ENCODE peak calls at places on chromosomes 4 and X, in six cellular contexts. Q, M, R, U, I and Z are unnamed samples.

GRCh38 chrX:68750316-68750715 is 78.5 kb upstream of the EFNB1 start:
- DNase-seq in Q (no peak), M (no peak), R (no peak), U (no peak), I (no peak), Z (no peak)

GRCh38 chr4:156168288-156168687 is 214.6 kb upstream of the CTSO start:
- DNase-seq in Q (no peak), M (no peak), R (no peak), U (no peak), I (no peak), Z (no peak)

GRCh38 chr4:110668463-110669245 is 45.8 kb upstream of the PITX2 start:
- DNase-seq in Q (no peak), M (no peak), R (no peak), U (no peak), I (no peak), Z (no peak)

GRCh38 chr4:61533140-61533539 is 333.0 kb downstream of the ADGRL3 start:
- DNase-seq in Q (no peak), M (no peak), R (no peak), U (no peak), I (no peak), Z (no peak)

GRCh38 chrX:129836827-129837226 is 6.9 kb downstream of the ZDHHC9 start:
- DNase-seq in Q (no peak), M (no peak), R (no peak), U (no peak), I (no peak), Z (no peak)

GRCh38 chrX:108165349-108166111 is 74.0 kb downstream of the ATG4A start:
- DNase-seq in Q (peak), M (peak), R (no peak), U (no peak), I (no peak), Z (no peak)

GRCh38 chr4:140237616-140238352 is 83.8 kb upstream of the MAML3 start:
- DNase-seq in Q (peak), M (no peak), R (peak), U (peak), I (peak), Z (peak)

GRCh38 chr4:133921280-133922195 is 280.1 kb downstream of the PABPC4L start:
- DNase-seq in Q (no peak), M (no peak), R (no peak), U (no peak), I (no peak), Z (no peak)

GRCh38 chr4:172652369-172652768 is 516.2 kb upstream of the GALNT7 start:
- DNase-seq in Q (no peak), M (no peak), R (no peak), U (no peak), I (no peak), Z (no peak)

GRCh38 chrX:110026099-110026844 is 23.4 kb downstream of the TMEM164 start:
- DNase-seq in Q (peak), M (no peak), R (peak), U (no peak), I (peak), Z (no peak)

GRCh38 chr4:12889054-12889453 is 595.1 kb downstream of the RAB28 start:
- DNase-seq in Q (no peak), M (no peak), R (no peak), U (no peak), I (no peak), Z (no peak)

GRCh38 chr4:6591305-6591704 is 16.3 kb downstream of the MAN2B2 start:
- DNase-seq in Q (no peak), M (peak), R (no peak), U (no peak), I (no peak), Z (no peak)

GRCh38 chr4:7831330-7831729 is 108.3 kb downstream of the AFAP1 start:
- DNase-seq in Q (no peak), M (peak), R (no peak), U (no peak), I (no peak), Z (peak)

GRCh38 chrX:15475486-15475885 is 17.6 kb downstream of the PIR start:
- DNase-seq in Q (no peak), M (no peak), R (no peak), U (no peak), I (no peak), Z (no peak)

GRCh38 chr4:133137571-133137970 is 11.5 kb upstream of the PCDH10 start:
- DNase-seq in Q (no peak), M (no peak), R (no peak), U (no peak), I (no peak), Z (no peak)

GRCh38 chr4:15100994-15101695 is 98.9 kb downstream of the CPEB2 start:
- DNase-seq in Q (no peak), M (no peak), R (no peak), U (no peak), I (no peak), Z (no peak)

GRCh38 chr4:118752551-118752950 is 67.4 kb downstream of the METTL14 start:
- DNase-seq in Q (no peak), M (no peak), R (no peak), U (no peak), I (no peak), Z (no peak)

GRCh38 chr4:6565691-6566431 is 9.1 kb upstream of the MAN2B2 start:
- DNase-seq in Q (no peak), M (no peak), R (no peak), U (no peak), I (no peak), Z (no peak)

GRCh38 chrX:43643201-43643600 is 12.9 kb upstream of the MAOA start:
- DNase-seq in Q (no peak), M (no peak), R (no peak), U (no peak), I (no peak), Z (no peak)

GRCh38 chrX:23838953-23839352 is 56.0 kb downstream of the SAT1 start:
- DNase-seq in Q (no peak), M (no peak), R (no peak), U (no peak), I (no peak), Z (no peak)

GRCh38 chrX:23840674-23841073 is 57.7 kb downstream of the SAT1 start:
- DNase-seq in Q (no peak), M (no peak), R (no peak), U (no peak), I (no peak), Z (no peak)

GRCh38 chrX:23844502-23845138 is 61.6 kb downstream of the SAT1 start:
- DNase-seq in Q (peak), M (peak), R (peak), U (no peak), I (peak), Z (no peak)

GRCh38 chrX:23845316-23845932 is 62.3 kb downstream of the APOO start:
- DNase-seq in Q (peak), M (no peak), R (peak), U (no peak), I (no peak), Z (no peak)

DNA sequence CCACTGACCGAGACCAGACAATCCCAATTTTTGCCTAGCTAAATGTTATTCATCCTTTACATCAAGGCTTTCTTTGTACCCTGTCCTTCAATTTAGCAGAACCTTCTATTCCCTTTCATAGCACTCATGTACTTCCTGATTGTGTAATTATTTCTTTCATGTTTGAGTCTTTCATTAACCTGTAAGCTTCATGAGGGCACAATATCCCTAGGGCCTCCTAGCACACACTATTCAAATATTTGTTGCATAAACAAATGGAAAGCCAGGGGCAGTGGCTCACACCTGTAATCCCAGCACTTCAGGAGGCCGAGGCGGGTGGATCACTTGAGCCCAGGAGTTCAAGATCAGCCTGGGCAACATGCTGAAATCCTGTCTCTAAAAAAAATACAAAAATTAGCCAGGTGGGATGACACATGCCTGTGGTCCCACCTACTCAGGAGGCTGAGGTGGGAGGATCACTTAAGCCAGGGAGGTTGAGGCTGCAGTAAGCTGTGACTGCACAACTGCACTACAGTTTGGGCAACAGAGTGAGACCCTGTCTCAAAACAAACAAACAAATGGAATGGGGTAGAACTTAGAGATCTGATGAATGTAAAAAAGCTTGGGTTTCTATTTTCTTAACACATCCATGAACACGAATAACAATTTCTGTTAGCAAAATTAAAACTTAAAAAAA is 59.0 kb downstream of the SAT1 start:
- DNase-seq in Q (no peak), M (no peak), R (no peak), U (no peak), I (no peak), Z (no peak)
- TF ChIP-seq EP300 in Q (no peak), M (no peak), R (no peak), U (no peak), I (no peak), Z (no peak)

GRCh38 chr4:87014284-87014782 is 79.5 kb downstream of the AFF1 start:
- DNase-seq in Q (no peak), M (no peak), R (no peak), U (no peak), I (no peak), Z (no peak)

GRCh38 chr4:87019243-87019817 is 84.5 kb downstream of the AFF1 start:
- DNase-seq in Q (no peak), M (no peak), R (no peak), U (no peak), I (no peak), Z (no peak)

GRCh38 chr4:87018751-87019150 is 83.9 kb downstream of the AFF1 start:
- DNase-seq in Q (no peak), M (no peak), R (no peak), U (no peak), I (no peak), Z (no peak)

GRCh38 chr4:87019898-87020297 is 85.1 kb downstream of the AFF1 start:
- DNase-seq in Q (no peak), M (no peak), R (no peak), U (no peak), I (no peak), Z (no peak)

DNA sequence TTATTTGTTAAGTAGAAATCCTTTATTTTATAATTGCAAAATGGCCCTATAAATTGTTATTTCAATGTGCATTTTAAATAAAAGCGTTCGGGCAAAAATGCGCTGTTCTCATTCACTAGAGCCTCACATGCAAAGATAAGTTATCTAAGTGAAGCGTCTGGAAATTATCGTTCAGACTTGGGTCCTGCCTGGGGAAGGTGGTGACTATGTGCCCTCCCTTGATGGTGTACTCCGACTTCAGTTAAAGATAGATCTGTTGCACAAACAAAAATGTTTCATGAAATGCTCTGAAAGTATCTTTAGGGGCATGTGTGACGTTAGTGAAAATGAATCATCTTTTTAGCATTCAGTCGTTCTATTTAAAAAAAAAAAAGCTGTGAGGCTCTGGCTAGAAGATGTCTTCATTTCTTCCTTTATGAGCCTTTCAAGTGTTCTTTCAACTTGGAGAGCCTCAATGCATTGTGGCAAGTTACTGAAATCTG is 82.8 kb downstream of the AFF1 start:
- DNase-seq in Q (no peak), M (peak), R (no peak), U (no peak), I (no peak), Z (no peak)
- TF ChIP-seq POLR2AphosphoS5 in Q (no peak), M (peak), R (no peak), U (no peak), I (no peak), Z (peak)

GRCh38 chr4:168496834-168497233 is at the start of gene PALLD:
- DNase-seq in Q (no peak), M (no peak), R (no peak), U (no peak), I (no peak), Z (no peak)
- TF ChIP-seq POLR2A in Q (no peak), M (no peak), R (no peak), U (no peak), I (no peak), Z (no peak)

GRCh38 chr4:123397276-123398150 is 918 bp downstream of the SPRY1 start:
- DNase-seq in Q (peak), M (peak), R (peak), U (peak), I (peak), Z (peak)
- TF ChIP-seq EP300 in Q (no peak), M (no peak), R (no peak), U (no peak), I (no peak), Z (no peak)

DNA sequence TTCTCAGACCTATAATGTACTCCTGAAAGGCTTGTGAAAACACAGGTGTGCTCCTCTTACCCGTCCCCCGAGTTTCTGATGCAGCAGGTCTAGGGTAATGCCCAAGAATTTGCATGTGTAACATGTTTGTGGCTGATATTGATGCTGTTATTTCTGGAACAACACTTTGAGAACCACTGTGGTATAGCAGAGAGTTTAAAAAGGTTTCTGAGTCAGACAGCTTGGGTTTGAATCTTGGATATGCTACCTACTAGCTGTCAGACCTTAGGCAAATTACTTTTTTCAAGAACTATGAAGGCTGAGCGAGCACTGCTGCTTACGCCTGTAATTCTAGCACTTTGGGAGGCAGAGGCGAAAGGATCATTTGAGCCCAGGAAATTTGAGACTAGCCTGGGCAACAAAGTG is 4.9 kb downstream of the AFF1 start:
- DNase-seq in Q (no peak), M (no peak), R (peak), U (no peak), I (no peak), Z (no peak)
- TF ChIP-seq POLR2AphosphoS5 in Q (no peak), M (no peak), R (no peak), U (no peak), I (no peak), Z (no peak)

GRCh38 chrX:3960952-3961351 is 247.5 kb upstream of the PRKX start:
- DNase-seq in Q (no peak), M (no peak), R (no peak), U (no peak), I (no peak), Z (no peak)
- TF ChIP-seq POLR2A in Q (no peak), M (no peak), R (no peak), U (no peak), I (no peak), Z (no peak)

DNA sequence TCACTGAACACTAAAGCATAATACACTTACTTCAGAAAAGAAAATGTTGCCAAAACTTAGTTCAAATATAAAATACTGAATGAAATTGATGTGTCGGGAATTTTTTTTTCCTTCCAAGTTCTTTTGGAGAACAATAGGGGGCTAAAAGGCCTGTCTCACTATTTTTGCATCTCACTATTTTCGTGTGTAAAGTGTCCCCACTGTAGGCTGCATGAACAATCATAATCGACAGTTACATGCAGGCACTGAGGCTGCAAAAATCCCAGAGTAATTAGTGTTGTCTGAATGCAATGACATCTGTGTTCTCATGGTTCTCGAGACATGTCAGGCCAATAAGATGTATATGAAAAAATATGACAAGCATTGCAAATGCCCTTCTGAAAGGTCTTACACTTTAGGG is 11.8 kb upstream of the MAB21L2 start:
- DNase-seq in Q (no peak), M (no peak), R (no peak), U (no peak), I (no peak), Z (no peak)
- TF ChIP-seq EP300 in Q (no peak), M (no peak), R (no peak), U (no peak), I (no peak), Z (no peak)

GRCh38 chr4:183504064-183504929 is 561 bp upstream of the ING2 start:
- DNase-seq in Q (peak), M (peak), R (peak), U (peak), I (peak), Z (peak)

GRCh38 chr4:183506389-183506735 is 1.5 kb downstream of the ING2 start:
- DNase-seq in Q (no peak), M (no peak), R (no peak), U (no peak), I (no peak), Z (no peak)

GRCh38 chr4:183505556-183506388 is 914 bp downstream of the ING2 start:
- DNase-seq in Q (peak), M (peak), R (peak), U (peak), I (peak), Z (peak)

GRCh38 chr4:183503497-183504063 is 1.3 kb upstream of the ING2 start:
- DNase-seq in Q (no peak), M (no peak), R (no peak), U (peak), I (no peak), Z (no peak)

GRCh38 chr4:183504930-183505555 is at the start of gene ING2:
- DNase-seq in Q (no peak), M (peak), R (no peak), U (peak), I (peak), Z (no peak)
- TF ChIP-seq POLR2AphosphoS5 in Q (no peak), M (no peak), R (no peak), U (no peak), I (no peak), Z (no peak)